ENCODE peak calls at places on chromosomes 4 and X, in eight cellular contexts. V is anterior cingulate cortex; F is body of pancreas; I is stimulated activated CD4-positive, alpha-beta T cell treated with anti-CD3 and anti-CD28 coated beads, Interleukin-2, amount 100 ng/mL, for 48 hours; Z is NCI-H2081; Q is amygdala; L is fibroblast of pulmonary artery; A is astrocyte of the spinal cord. S is an unnamed sample.
A peak's percentile ranks its signal among the peaks of the same experiment; 100 is the strongest.

GRCh38 chr4:159002950-159003349 is 99.9 kb upstream of the RAPGEF2 start:
- DNase-seq in V (no peak), F (no peak), I (no peak), Z (peak; percentile 23), Q (no peak), L (peak; percentile 87), A (peak; percentile 74), S (no peak)

GRCh38 chr4:85829276-85830051 is 354.5 kb downstream of the ARHGAP24 start:
- DNase-seq in V (no peak), F (no peak), I (no peak), Z (no peak), Q (no peak), L (peak; percentile 47), A (peak; percentile 31), S (no peak)

GRCh38 chrX:145848451-145848850 is 30.8 kb downstream of the SLITRK2 start:
- DNase-seq in V (no peak), F (peak; percentile 28), I (no peak), Z (no peak), Q (no peak), L (no peak), A (no peak), S (no peak)

GRCh38 chr4:2831611-2832308 is 11.9 kb upstream of the ADD1 start:
- DNase-seq in V (no peak), F (peak; percentile 9), I (no peak), Z (no peak), Q (no peak), L (no peak), A (no peak), S (no peak)

GRCh38 chrX:110216027-110216426 is 101.9 kb downstream of the AMMECR1 start:
- DNase-seq in V (no peak), F (no peak), I (no peak), Z (no peak), Q (no peak), L (no peak), A (no peak), S (no peak)

GRCh38 chrX:29940750-29941149 is 274.6 kb upstream of the MAGEB2 start:
- DNase-seq in V (no peak), F (no peak), I (no peak), Z (no peak), Q (no peak), L (no peak), A (no peak), S (no peak)

GRCh38 chr4:168587326-168588125 is 90.7 kb downstream of the PALLD start:
- DNase-seq in V (no peak), F (no peak), I (no peak), Z (no peak), Q (no peak), L (peak; percentile 83), A (peak; percentile 89), S (no peak)

GRCh38 chrX:119690921-119691716 is 1.8 kb downstream of the SEPTIN6 start:
- DNase-seq in V (no peak), F (no peak), I (no peak), Z (no peak), Q (no peak), L (peak; percentile 67), A (no peak), S (no peak)

GRCh38 chrX:129557844-129558243 is 17.8 kb downstream of the OCRL start:
- DNase-seq in V (no peak), F (no peak), I (no peak), Z (no peak), Q (no peak), L (peak; percentile 51), A (no peak), S (no peak)

GRCh38 chr4:95204873-95205272 is 343.9 kb downstream of the UNC5C start:
- DNase-seq in V (no peak), F (no peak), I (no peak), Z (no peak), Q (no peak), L (no peak), A (no peak), S (no peak)

GRCh38 chrX:120238947-120239346 is 11.7 kb upstream of the ZBTB33 start:
- DNase-seq in V (no peak), F (no peak), I (no peak), Z (no peak), Q (no peak), L (no peak), A (no peak), S (no peak)

GRCh38 chr4:83112239-83112638 is 2.3 kb downstream of the PLAC8 start:
- DNase-seq in V (no peak), F (no peak), I (no peak), Z (no peak), Q (no peak), L (no peak), A (no peak), S (no peak)

GRCh38 chrX:11629593-11630211 is 36.0 kb downstream of the ARHGAP6 start:
- DNase-seq in V (no peak), F (no peak), I (no peak), Z (no peak), Q (no peak), L (peak; percentile 91), A (peak; percentile 80), S (no peak)

GRCh38 chr4:119672938-119673337 is 44.3 kb upstream of the PDE5A start:
- DNase-seq in V (no peak), F (no peak), I (no peak), Z (no peak), Q (no peak), L (no peak), A (no peak), S (no peak)

GRCh38 chr4:145739840-145740239 is 59.9 kb downstream of the C4orf51 start:
- DNase-seq in V (no peak), F (no peak), I (no peak), Z (no peak), Q (no peak), L (peak; percentile 35), A (peak; percentile 12), S (no peak)

GRCh38 chr4:175784986-175785525 is 27.0 kb downstream of the GPM6A start:
- DNase-seq in V (no peak), F (no peak), I (no peak), Z (peak; percentile 9), Q (no peak), L (no peak), A (peak; percentile 8), S (no peak)

GRCh38 chr4:40316782-40317635 is 18.1 kb upstream of the CHRNA9 start:
- DNase-seq in V (no peak), F (peak; percentile 67), I (peak; percentile 54), Z (no peak), Q (no peak), L (peak; percentile 98), A (peak; percentile 95), S (peak; percentile 50)

GRCh38 chrX:118974908-118975671 is 672 bp downstream of the LONRF3 start:
- DNase-seq in V (no peak), F (peak; percentile 66), I (peak; percentile 7), Z (peak; percentile 78), Q (no peak), L (peak; percentile 13), A (no peak), S (peak; percentile 16)

GRCh38 chr4:111136438-111136837 is 513.6 kb upstream of the PITX2 start:
- DNase-seq in V (no peak), F (no peak), I (no peak), Z (no peak), Q (no peak), L (peak; percentile 4), A (peak; percentile 38), S (no peak)

GRCh38 chrX:3252744-3253143 is 93.7 kb downstream of the MXRA5 start:
- DNase-seq in V (no peak), F (no peak), I (no peak), Z (no peak), Q (no peak), L (peak; percentile 18), A (no peak), S (no peak)